ENCODE peak calls at places on chromosomes 2 and 18, in nine cellular contexts. One of them, this sample, is unnamed. For H3K4me1, the result is how much of the 10 kb centered on the place peaks cover.

GRCh38 chr18:11741505-11742145 is 52.6 kb downstream of the GNAL start:
- DNase-seq in CD4-positive, alpha-beta memory T cell: no peak
- DNase-seq in PC-9: no peak
- DNase-seq in HCT116: peak
- DNase-seq in psoas muscle: no peak
- DNase-seq in fibroblast of lung: peak
- DNase-seq in lower lobe of right lung: no peak
- DNase-seq in aorta: no peak
- DNase-seq in GM23338: peak
- DNase-seq in this sample: no peak

GRCh38 chr2:220224711-220225519 is 597.5 kb downstream of the SLC4A3 start:
- DNase-seq in CD4-positive, alpha-beta memory T cell: no peak
- DNase-seq in PC-9: peak
- DNase-seq in HCT116: no peak
- DNase-seq in psoas muscle: no peak
- DNase-seq in fibroblast of lung: peak
- DNase-seq in lower lobe of right lung: no peak
- DNase-seq in aorta: no peak
- DNase-seq in GM23338: no peak
- DNase-seq in this sample: peak

GRCh38 chr2:212076456-212076855 is 462.1 kb downstream of the ERBB4 start:
- DNase-seq in CD4-positive, alpha-beta memory T cell: no peak
- DNase-seq in PC-9: no peak
- DNase-seq in HCT116: no peak
- DNase-seq in psoas muscle: no peak
- DNase-seq in fibroblast of lung: no peak
- DNase-seq in lower lobe of right lung: no peak
- DNase-seq in aorta: no peak
- DNase-seq in GM23338: no peak
- DNase-seq in this sample: no peak

GRCh38 chr2:158732573-158733429 is 62.3 kb upstream of the DAPL1 start:
- DNase-seq in CD4-positive, alpha-beta memory T cell: no peak
- DNase-seq in PC-9: no peak
- DNase-seq in HCT116: no peak
- DNase-seq in psoas muscle: no peak
- DNase-seq in fibroblast of lung: no peak
- DNase-seq in lower lobe of right lung: no peak
- DNase-seq in aorta: no peak
- DNase-seq in GM23338: no peak
- DNase-seq in this sample: no peak

GRCh38 chr2:143524001-143524608 is 394.9 kb downstream of the ARHGAP15 start:
- DNase-seq in CD4-positive, alpha-beta memory T cell: no peak
- DNase-seq in PC-9: no peak
- DNase-seq in HCT116: no peak
- DNase-seq in psoas muscle: no peak
- DNase-seq in fibroblast of lung: peak
- DNase-seq in lower lobe of right lung: no peak
- DNase-seq in aorta: no peak
- DNase-seq in GM23338: no peak
- DNase-seq in this sample: no peak

GRCh38 chr18:22185298-22185697 is 15.9 kb downstream of the GATA6 start:
- DNase-seq in CD4-positive, alpha-beta memory T cell: no peak
- DNase-seq in PC-9: no peak
- DNase-seq in HCT116: no peak
- DNase-seq in psoas muscle: no peak
- DNase-seq in fibroblast of lung: no peak
- DNase-seq in lower lobe of right lung: no peak
- DNase-seq in aorta: peak
- DNase-seq in GM23338: no peak
- DNase-seq in this sample: peak

GRCh38 chr18:23563377-23564043 is 22.8 kb downstream of the NPC1 start:
- DNase-seq in CD4-positive, alpha-beta memory T cell: peak
- DNase-seq in PC-9: peak
- DNase-seq in HCT116: no peak
- DNase-seq in psoas muscle: no peak
- DNase-seq in fibroblast of lung: peak
- DNase-seq in lower lobe of right lung: no peak
- DNase-seq in aorta: no peak
- DNase-seq in GM23338: no peak
- DNase-seq in this sample: no peak

GRCh38 chr2:241507430-241508239 is 749 bp downstream of the STK25 start:
- DNase-seq in CD4-positive, alpha-beta memory T cell: peak
- DNase-seq in PC-9: peak
- DNase-seq in HCT116: no peak
- DNase-seq in psoas muscle: peak
- DNase-seq in fibroblast of lung: peak
- DNase-seq in lower lobe of right lung: peak
- DNase-seq in aorta: peak
- DNase-seq in GM23338: peak
- DNase-seq in this sample: peak

GRCh38 chr2:199704358-199705238 is 146.4 kb downstream of the FTCDNL1 start:
- DNase-seq in CD4-positive, alpha-beta memory T cell: no peak
- DNase-seq in PC-9: no peak
- DNase-seq in HCT116: peak
- DNase-seq in psoas muscle: no peak
- DNase-seq in fibroblast of lung: peak
- DNase-seq in lower lobe of right lung: no peak
- DNase-seq in aorta: no peak
- DNase-seq in GM23338: peak
- DNase-seq in this sample: no peak

GRCh38 chr2:174568425-174568824 is 29.2 kb downstream of the WIPF1 start:
- DNase-seq in CD4-positive, alpha-beta memory T cell: no peak
- DNase-seq in PC-9: no peak
- DNase-seq in HCT116: no peak
- DNase-seq in psoas muscle: no peak
- DNase-seq in fibroblast of lung: no peak
- DNase-seq in lower lobe of right lung: no peak
- DNase-seq in aorta: no peak
- DNase-seq in GM23338: no peak
- DNase-seq in this sample: no peak

GRCh38 chr2:177258059-177258458 is 6.5 kb downstream of the NFE2L2 start:
- DNase-seq in CD4-positive, alpha-beta memory T cell: no peak
- DNase-seq in PC-9: no peak
- DNase-seq in HCT116: no peak
- DNase-seq in psoas muscle: no peak
- DNase-seq in fibroblast of lung: no peak
- DNase-seq in lower lobe of right lung: no peak
- DNase-seq in aorta: no peak
- DNase-seq in GM23338: no peak
- DNase-seq in this sample: no peak

GRCh38 chr2:177256026-177256425 is 8.5 kb downstream of the NFE2L2 start:
- DNase-seq in CD4-positive, alpha-beta memory T cell: no peak
- DNase-seq in PC-9: no peak
- DNase-seq in HCT116: no peak
- DNase-seq in psoas muscle: no peak
- DNase-seq in fibroblast of lung: no peak
- DNase-seq in lower lobe of right lung: no peak
- DNase-seq in aorta: no peak
- DNase-seq in GM23338: no peak
- DNase-seq in this sample: no peak

GRCh38 chr2:177256695-177257094 is 7.8 kb downstream of the NFE2L2 start:
- DNase-seq in CD4-positive, alpha-beta memory T cell: no peak
- DNase-seq in PC-9: no peak
- DNase-seq in HCT116: no peak
- DNase-seq in psoas muscle: no peak
- DNase-seq in fibroblast of lung: no peak
- DNase-seq in lower lobe of right lung: no peak
- DNase-seq in aorta: no peak
- DNase-seq in GM23338: no peak
- DNase-seq in this sample: no peak

GRCh38 chr2:177255227-177255601 is 9.3 kb downstream of the NFE2L2 start:
- DNase-seq in CD4-positive, alpha-beta memory T cell: no peak
- DNase-seq in PC-9: no peak
- DNase-seq in HCT116: no peak
- DNase-seq in psoas muscle: no peak
- DNase-seq in fibroblast of lung: no peak
- DNase-seq in lower lobe of right lung: no peak
- DNase-seq in aorta: no peak
- DNase-seq in GM23338: no peak
- DNase-seq in this sample: no peak

GRCh38 chr2:177257471-177257870 is 7.1 kb downstream of the NFE2L2 start:
- DNase-seq in CD4-positive, alpha-beta memory T cell: no peak
- DNase-seq in PC-9: no peak
- DNase-seq in HCT116: no peak
- DNase-seq in psoas muscle: no peak
- DNase-seq in fibroblast of lung: no peak
- DNase-seq in lower lobe of right lung: no peak
- DNase-seq in aorta: no peak
- DNase-seq in GM23338: no peak
- DNase-seq in this sample: no peak
- H3K4me3 ChIP-seq in CD4-positive, alpha-beta memory T cell: no peak
- H3K4me3 ChIP-seq in PC-9: no peak
- H3K4me3 ChIP-seq in HCT116: no peak
- H3K4me3 ChIP-seq in psoas muscle: no peak
- H3K4me3 ChIP-seq in fibroblast of lung: no peak
- H3K4me3 ChIP-seq in lower lobe of right lung: peak
- H3K4me3 ChIP-seq in aorta: no peak
- H3K4me3 ChIP-seq in GM23338: no peak
- H3K4me3 ChIP-seq in this sample: no peak

GRCh38 chr2:64218137-64218536 is 73.9 kb upstream of the PELI1 start:
- DNase-seq in CD4-positive, alpha-beta memory T cell: no peak
- DNase-seq in PC-9: no peak
- DNase-seq in HCT116: no peak
- DNase-seq in psoas muscle: no peak
- DNase-seq in fibroblast of lung: no peak
- DNase-seq in lower lobe of right lung: no peak
- DNase-seq in aorta: no peak
- DNase-seq in GM23338: no peak
- DNase-seq in this sample: no peak
- H3K4me1 ChIP-seq in CD4-positive, alpha-beta memory T cell: under half
- H3K4me1 ChIP-seq in PC-9: under half
- H3K4me1 ChIP-seq in HCT116: under half
- H3K4me1 ChIP-seq in psoas muscle: under half
- H3K4me1 ChIP-seq in fibroblast of lung: under half
- H3K4me1 ChIP-seq in lower lobe of right lung: under half
- H3K4me1 ChIP-seq in aorta: under half
- H3K4me1 ChIP-seq in GM23338: half or more
- H3K4me1 ChIP-seq in this sample: under half

GRCh38 chr2:231709636-231709980 is 1.3 kb downstream of the PTMA start:
- DNase-seq in CD4-positive, alpha-beta memory T cell: peak
- DNase-seq in PC-9: no peak
- DNase-seq in HCT116: no peak
- DNase-seq in psoas muscle: peak
- DNase-seq in fibroblast of lung: no peak
- DNase-seq in lower lobe of right lung: peak
- DNase-seq in aorta: peak
- DNase-seq in GM23338: no peak
- DNase-seq in this sample: peak

GRCh38 chr2:231706731-231707624 is 1.3 kb upstream of the PTMA start:
- DNase-seq in CD4-positive, alpha-beta memory T cell: peak
- DNase-seq in PC-9: peak
- DNase-seq in HCT116: peak
- DNase-seq in psoas muscle: peak
- DNase-seq in fibroblast of lung: peak
- DNase-seq in lower lobe of right lung: peak
- DNase-seq in aorta: peak
- DNase-seq in GM23338: peak
- DNase-seq in this sample: peak

GRCh38 chr2:231708773-231709635 is 679 bp downstream of the PTMA start:
- DNase-seq in CD4-positive, alpha-beta memory T cell: peak
- DNase-seq in PC-9: no peak
- DNase-seq in HCT116: no peak
- DNase-seq in psoas muscle: peak
- DNase-seq in fibroblast of lung: peak
- DNase-seq in lower lobe of right lung: peak
- DNase-seq in aorta: peak
- DNase-seq in GM23338: no peak
- DNase-seq in this sample: peak

GRCh38 chr2:231708050-231708772 is at the start of gene PTMA:
- DNase-seq in CD4-positive, alpha-beta memory T cell: peak
- DNase-seq in PC-9: peak
- DNase-seq in HCT116: peak
- DNase-seq in psoas muscle: peak
- DNase-seq in fibroblast of lung: peak
- DNase-seq in lower lobe of right lung: peak
- DNase-seq in aorta: peak
- DNase-seq in GM23338: peak
- DNase-seq in this sample: peak

GRCh38 chr2:231707625-231708049 is 688 bp upstream of the PTMA start:
- DNase-seq in CD4-positive, alpha-beta memory T cell: peak
- DNase-seq in PC-9: peak
- DNase-seq in HCT116: peak
- DNase-seq in psoas muscle: no peak
- DNase-seq in fibroblast of lung: peak
- DNase-seq in lower lobe of right lung: no peak
- DNase-seq in aorta: no peak
- DNase-seq in GM23338: no peak
- DNase-seq in this sample: no peak
- H3K4me3 ChIP-seq in CD4-positive, alpha-beta memory T cell: peak
- H3K4me3 ChIP-seq in PC-9: peak
- H3K4me3 ChIP-seq in HCT116: peak
- H3K4me3 ChIP-seq in psoas muscle: peak
- H3K4me3 ChIP-seq in fibroblast of lung: peak
- H3K4me3 ChIP-seq in lower lobe of right lung: peak
- H3K4me3 ChIP-seq in aorta: peak
- H3K4me3 ChIP-seq in GM23338: peak
- H3K4me3 ChIP-seq in this sample: peak

GRCh38 chr2:84854835-84855234 is 26.0 kb downstream of the TRABD2A start:
- DNase-seq in CD4-positive, alpha-beta memory T cell: no peak
- DNase-seq in PC-9: no peak
- DNase-seq in HCT116: no peak
- DNase-seq in psoas muscle: no peak
- DNase-seq in fibroblast of lung: no peak
- DNase-seq in lower lobe of right lung: no peak
- DNase-seq in aorta: no peak
- DNase-seq in GM23338: no peak
- DNase-seq in this sample: no peak

GRCh38 chr2:84856785-84857184 is 24.1 kb downstream of the TRABD2A start:
- DNase-seq in CD4-positive, alpha-beta memory T cell: peak
- DNase-seq in PC-9: no peak
- DNase-seq in HCT116: no peak
- DNase-seq in psoas muscle: no peak
- DNase-seq in fibroblast of lung: no peak
- DNase-seq in lower lobe of right lung: no peak
- DNase-seq in aorta: no peak
- DNase-seq in GM23338: no peak
- DNase-seq in this sample: no peak

GRCh38 chr2:84855730-84856129 is 25.2 kb downstream of the TRABD2A start:
- DNase-seq in CD4-positive, alpha-beta memory T cell: no peak
- DNase-seq in PC-9: no peak
- DNase-seq in HCT116: no peak
- DNase-seq in psoas muscle: no peak
- DNase-seq in fibroblast of lung: no peak
- DNase-seq in lower lobe of right lung: no peak
- DNase-seq in aorta: no peak
- DNase-seq in GM23338: peak
- DNase-seq in this sample: no peak

GRCh38 chr2:84858123-84858522 is 22.8 kb downstream of the TRABD2A start:
- DNase-seq in CD4-positive, alpha-beta memory T cell: no peak
- DNase-seq in PC-9: no peak
- DNase-seq in HCT116: no peak
- DNase-seq in psoas muscle: no peak
- DNase-seq in fibroblast of lung: no peak
- DNase-seq in lower lobe of right lung: no peak
- DNase-seq in aorta: no peak
- DNase-seq in GM23338: peak
- DNase-seq in this sample: no peak

DNA sequence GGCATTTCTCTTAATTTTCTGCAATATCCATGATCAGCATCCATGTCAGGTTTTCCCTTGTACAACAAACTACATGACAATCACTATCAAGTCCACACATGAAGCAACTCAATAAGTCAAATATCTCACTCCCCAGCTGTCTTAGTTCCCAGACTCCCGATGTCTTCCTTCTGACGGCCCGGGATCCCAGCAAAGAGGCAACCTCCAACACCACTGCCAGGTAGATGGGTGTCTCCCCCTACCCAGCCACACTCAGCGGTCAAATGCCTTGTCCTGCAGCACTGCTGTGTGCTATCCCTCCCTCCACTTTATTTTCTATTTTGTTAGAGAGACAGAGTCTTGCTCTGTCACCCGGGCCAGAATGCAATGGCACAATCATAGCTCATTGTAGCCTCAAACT is 23.3 kb downstream of the TRABD2A start:
- DNase-seq in CD4-positive, alpha-beta memory T cell: no peak
- DNase-seq in PC-9: no peak
- DNase-seq in HCT116: no peak
- DNase-seq in psoas muscle: no peak
- DNase-seq in fibroblast of lung: no peak
- DNase-seq in lower lobe of right lung: no peak
- DNase-seq in aorta: no peak
- DNase-seq in GM23338: no peak
- DNase-seq in this sample: no peak
- H3K4me1 ChIP-seq in CD4-positive, alpha-beta memory T cell: half or more
- H3K4me1 ChIP-seq in PC-9: under half
- H3K4me1 ChIP-seq in HCT116: under half
- H3K4me1 ChIP-seq in psoas muscle: under half
- H3K4me1 ChIP-seq in fibroblast of lung: under half
- H3K4me1 ChIP-seq in lower lobe of right lung: under half
- H3K4me1 ChIP-seq in aorta: under half
- H3K4me1 ChIP-seq in GM23338: under half
- H3K4me1 ChIP-seq in this sample: under half